ENCODE peak calls at places on chromosomes 11 and 22, in eight cellular contexts. S is RWPE2, E is IMR-90, N is A673, R is Caco-2, Q is uterus, L is cardiac muscle cell, J is K562. Z is an unnamed sample.

GRCh38 chr22:44192098-44192810 is 11.5 kb downstream of the PARVG start:
- DNase-seq in S (no peak), E (no peak), N (peak; percentile 43), R (peak; percentile 31), Q (no peak), L (peak; percentile 13), J (peak; percentile 83), Z (peak; percentile 70)

GRCh38 chr11:124746621-124747243 is 5.3 kb downstream of the VSIG2 start:
- DNase-seq in S (no peak), E (peak; percentile 72), N (peak; percentile 84), R (peak; percentile 94), Q (peak; percentile 47), L (peak; percentile 81), J (peak; percentile 91), Z (peak; percentile 74)

GRCh38 chr22:26066534-26066933 is 102.7 kb upstream of the SEZ6L start:
- DNase-seq in S (no peak), E (no peak), N (peak; percentile 59), R (peak; percentile 1), Q (no peak), L (no peak), J (no peak), Z (no peak)

GRCh38 chr11:133787379-133788103 is 57.8 kb downstream of the SPATA19 start:
- DNase-seq in S (no peak), E (no peak), N (no peak), R (no peak), Q (no peak), L (peak; percentile 0), J (no peak), Z (no peak)

GRCh38 chr22:24428751-24429410 is 1.5 kb downstream of the ADORA2A start:
- DNase-seq in S (no peak), E (no peak), N (no peak), R (no peak), Q (no peak), L (no peak), J (no peak), Z (peak; percentile 59)

GRCh38 chr11:36265793-36266628 is 23.2 kb downstream of the COMMD9 start:
- DNase-seq in S (no peak), E (peak; percentile 42), N (peak; percentile 87), R (peak; percentile 75), Q (peak; percentile 69), L (peak; percentile 60), J (peak; percentile 77), Z (peak; percentile 81)

GRCh38 chr22:30212363-30212995 is 34.1 kb downstream of the LIF start:
- DNase-seq in S (peak; percentile 87), E (peak; percentile 95), N (no peak), R (peak; percentile 88), Q (peak; percentile 51), L (peak; percentile 90), J (no peak), Z (peak; percentile 30)

GRCh38 chr22:39469681-39470461 is 13.1 kb downstream of the MGAT3 start:
- DNase-seq in S (no peak), E (no peak), N (no peak), R (peak; percentile 59), Q (no peak), L (no peak), J (no peak), Z (peak; percentile 44)

GRCh38 chr11:134047586-134047999 is 21.3 kb upstream of the JAM3 start:
- DNase-seq in S (peak; percentile 58), E (peak; percentile 90), N (peak; percentile 58), R (no peak), Q (peak; percentile 92), L (peak; percentile 91), J (peak; percentile 23), Z (no peak)

GRCh38 chr11:28981331-28981865 is 873.2 kb downstream of the METTL15 start:
- DNase-seq in S (no peak), E (peak; percentile 31), N (peak; percentile 95), R (no peak), Q (no peak), L (peak; percentile 48), J (no peak), Z (no peak)

GRCh38 chr11:126601136-126601535 is 245.7 kb downstream of the ST3GAL4 start:
- DNase-seq in S (no peak), E (no peak), N (peak; percentile 26), R (no peak), Q (no peak), L (no peak), J (no peak), Z (no peak)

GRCh38 chr11:75219869-75220268 is 20.7 kb upstream of the TPBGL start:
- DNase-seq in S (no peak), E (no peak), N (no peak), R (no peak), Q (no peak), L (no peak), J (peak; percentile 28), Z (no peak)

GRCh38 chr11:35083181-35084061 is 55.5 kb upstream of the CD44 start:
- DNase-seq in S (no peak), E (peak; percentile 98), N (peak; percentile 74), R (no peak), Q (peak; percentile 74), L (peak; percentile 87), J (no peak), Z (no peak)

GRCh38 chr22:35119494-35119893 is 53.5 kb downstream of the ISX start:
- DNase-seq in S (no peak), E (no peak), N (no peak), R (no peak), Q (no peak), L (no peak), J (no peak), Z (no peak)

DNA sequence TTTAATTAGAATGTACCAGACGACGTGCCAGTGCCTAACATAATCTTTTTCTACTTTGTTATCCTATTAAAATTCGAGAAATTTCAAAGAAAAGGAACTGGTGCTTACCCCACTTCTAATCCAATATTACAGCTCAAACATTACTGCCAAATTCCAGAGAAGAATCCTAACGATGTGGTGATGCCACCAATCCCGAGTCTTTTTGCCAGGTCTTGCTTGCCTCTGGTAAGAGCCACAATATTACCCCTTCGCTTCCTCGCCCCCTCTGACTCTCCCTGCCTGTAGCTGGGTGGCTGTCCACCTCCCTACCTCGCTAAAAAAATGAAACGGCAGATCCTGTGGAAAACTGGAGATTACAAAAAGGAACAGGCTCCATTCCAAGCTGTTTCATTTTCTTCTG is 49.4 kb upstream of the TBCEL start:
- DNase-seq in S (no peak), E (no peak), N (no peak), R (no peak), Q (no peak), L (no peak), J (no peak), Z (no peak)
- H3K9me3 ChIP-seq in S (no peaks in the 10 kb centered on the region), E (no peaks in the 10 kb centered on the region), N (no peaks in the 10 kb centered on the region), R (no peaks in the 10 kb centered on the region), Q (no peaks in the 10 kb centered on the region), L (no peaks in the 10 kb centered on the region), J (no peaks in the 10 kb centered on the region), Z (no peaks in the 10 kb centered on the region)

DNA sequence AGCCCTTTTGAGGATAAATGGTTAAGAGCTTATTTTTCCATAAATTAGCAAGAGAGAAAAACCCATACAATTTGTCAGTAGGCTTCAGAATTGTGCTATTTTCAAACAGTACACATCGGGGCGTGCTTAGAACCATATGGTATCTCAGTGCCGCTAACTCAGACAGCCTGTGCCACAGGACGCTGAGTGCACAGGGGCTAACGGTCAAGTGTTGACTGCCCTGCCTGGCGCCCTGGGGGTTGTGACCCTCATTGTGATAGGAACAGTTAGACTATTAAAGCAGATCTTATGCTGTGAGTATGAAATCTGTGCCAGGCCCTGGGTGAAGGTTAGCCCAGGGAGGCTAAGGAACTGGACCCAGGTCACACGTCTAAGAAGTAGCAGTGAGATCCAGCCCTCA is 1519.7 kb downstream of the BRD1 start:
- DNase-seq in S (no peak), E (no peak), N (no peak), R (no peak), Q (no peak), L (no peak), J (no peak), Z (no peak)
- H3K9me3 ChIP-seq in S (no peaks in the 10 kb centered on the region), E (peaks cover 55% of the 10 kb centered on the region), N (peaks cover 2% of the 10 kb centered on the region), R (no peaks in the 10 kb centered on the region), Q (no peaks in the 10 kb centered on the region), L (no peaks in the 10 kb centered on the region), J (no peaks in the 10 kb centered on the region), Z (no peaks in the 10 kb centered on the region)

GRCh38 chr22:47453049-47453448 is 690.6 kb downstream of the TBC1D22A start:
- DNase-seq in S (no peak), E (no peak), N (no peak), R (no peak), Q (no peak), L (no peak), J (no peak), Z (no peak)

GRCh38 chr22:47449508-47450270 is 687.2 kb downstream of the TBC1D22A start:
- DNase-seq in S (no peak), E (no peak), N (no peak), R (no peak), Q (no peak), L (no peak), J (no peak), Z (no peak)

GRCh38 chr22:47452184-47452583 is 689.7 kb downstream of the TBC1D22A start:
- DNase-seq in S (no peak), E (no peak), N (peak; percentile 55), R (peak; percentile 34), Q (no peak), L (no peak), J (peak; percentile 66), Z (peak; percentile 62)

GRCh38 chr22:47448231-47449035 is 686.0 kb downstream of the TBC1D22A start:
- DNase-seq in S (no peak), E (no peak), N (no peak), R (no peak), Q (no peak), L (no peak), J (no peak), Z (no peak)

DNA sequence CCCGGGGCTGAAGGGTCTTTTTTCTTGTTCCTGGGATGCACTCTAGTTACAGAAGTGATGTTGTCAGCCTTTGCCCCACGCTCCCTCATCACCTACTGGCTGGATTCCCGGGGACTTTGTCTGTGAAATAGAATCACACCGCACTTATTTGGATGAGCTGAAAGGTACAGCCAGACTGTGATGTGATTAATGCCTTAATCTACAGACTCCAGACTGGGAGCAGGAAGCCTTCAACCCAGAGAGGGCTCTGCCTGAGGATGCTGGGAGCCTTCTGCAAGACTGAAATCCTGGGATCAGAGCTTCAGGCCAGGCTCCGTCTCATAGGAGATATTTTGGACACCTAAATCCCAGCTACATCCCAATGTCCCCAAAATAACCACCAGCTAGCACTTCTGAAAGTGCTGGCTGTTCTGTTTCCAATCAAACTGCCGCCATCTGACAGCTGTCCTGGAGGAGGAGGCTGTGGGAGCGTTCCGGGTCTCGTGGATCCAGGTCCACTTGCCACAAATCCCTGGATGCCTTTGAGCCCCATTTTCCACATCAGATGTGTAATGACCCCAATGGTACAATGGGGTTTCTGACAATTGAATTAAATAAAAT is 688.5 kb downstream of the TBC1D22A start:
- DNase-seq in S (no peak), E (no peak), N (no peak), R (no peak), Q (no peak), L (no peak), J (no peak), Z (peak; percentile 51)
- H3K9me3 ChIP-seq in S (no peaks in the 10 kb centered on the region), E (peaks cover 55% of the 10 kb centered on the region), N (no peaks in the 10 kb centered on the region), R (no peaks in the 10 kb centered on the region), Q (no peaks in the 10 kb centered on the region), L (no peaks in the 10 kb centered on the region), J (no peaks in the 10 kb centered on the region), Z (peaks cover 11% of the 10 kb centered on the region)

GRCh38 chr22:11627798-11628650 is 3900.0 kb upstream of the OR11H1 start:
- DNase-seq in S (peak; percentile 85), E (no peak), N (no peak), R (no peak), Q (no peak), L (no peak), J (no peak), Z (peak; percentile 31)
- H3K9me3 ChIP-seq in S (peaks cover 23% of the 10 kb centered on the region), E (peaks cover 49% of the 10 kb centered on the region), N (peaks cover 57% of the 10 kb centered on the region), R (peaks cover 5% of the 10 kb centered on the region), Q (no peaks in the 10 kb centered on the region), L (peaks cover 21% of the 10 kb centered on the region), J (peaks cover 2% of the 10 kb centered on the region), Z (peaks cover 11% of the 10 kb centered on the region)